ENCODE peak calls at places on chromosomes 11 and 22, in four cellular contexts. U is cardiac muscle cell, V is ovary, F is GM20000. Z is an unnamed sample.
A peak's percentile ranks its signal among the peaks of the same experiment; 100 is the strongest.

GRCh38 chr22:45284705-45285305 is at the start of gene UPK3A:
- DNase-seq in U (peak; percentile 10), F (peak; percentile 57), V (no peak), Z (peak; percentile 78)

GRCh38 chr11:75834728-75835127 is 19.7 kb downstream of the UVRAG start:
- DNase-seq in V (no peak), U (no peak), F (no peak), Z (no peak)

GRCh38 chr11:71082454-71082853 is 169.9 kb downstream of the SHANK2 start:
- DNase-seq in U (no peak), V (no peak), F (no peak), Z (no peak)

GRCh38 chr11:57460017-57460755 is at the start of gene RTN4RL2:
- DNase-seq in V (no peak), U (peak; percentile 62), F (peak; percentile 89), Z (peak; percentile 51)

GRCh38 chr11:6610591-6610990 is 1.4 kb downstream of the TAF10 start:
- DNase-seq in F (no peak), U (no peak), V (no peak), Z (no peak)

GRCh38 chr11:121249039-121249663 is 43.4 kb upstream of the SC5D start:
- DNase-seq in U (peak; percentile 56), F (peak; percentile 63), V (peak; percentile 31), Z (no peak)

GRCh38 chr11:102341844-102342318 is 5.1 kb upstream of the BIRC2 start:
- DNase-seq in U (peak; percentile 89), F (peak; percentile 65), V (peak; percentile 81), Z (peak; percentile 49)

GRCh38 chr11:19820100-19820499 is 107.5 kb downstream of the NAV2 start:
- DNase-seq in V (no peak), F (no peak), U (peak; percentile 42), Z (no peak)

GRCh38 chr22:17104336-17104935 is 16.7 kb downstream of the TMEM121B start:
- DNase-seq in U (no peak), V (no peak), F (no peak), Z (no peak)

GRCh38 chr22:27212617-27213177 is 555.3 kb downstream of the MIAT start:
- DNase-seq in U (peak; percentile 100), F (no peak), V (peak; percentile 90), Z (no peak)

GRCh38 chr11:104073950-104074349 is 37.5 kb downstream of the DDI1 start:
- DNase-seq in V (no peak), U (no peak), F (peak; percentile 3), Z (no peak)

GRCh38 chr11:40841231-40841630 is 618.2 kb downstream of the LRRC4C start:
- DNase-seq in V (no peak), F (no peak), U (no peak), Z (no peak)

GRCh38 chr11:134754196-134754822 is 342.3 kb upstream of the B3GAT1 start:
- DNase-seq in U (no peak), F (no peak), V (no peak), Z (no peak)

GRCh38 chr11:123020968-123021367 is 39.3 kb upstream of the BSX start:
- DNase-seq in U (peak; percentile 74), V (no peak), F (peak; percentile 73), Z (no peak)

GRCh38 chr11:119729581-119730346 is 764 bp upstream of the NECTIN1 start:
- DNase-seq in U (peak; percentile 89), V (peak; percentile 59), F (peak; percentile 60), Z (no peak)

GRCh38 chr11:45815747-45816146 is 10.8 kb downstream of the SLC35C1 start:
- DNase-seq in U (peak; percentile 41), F (no peak), V (no peak), Z (no peak)

GRCh38 chr11:126076641-126077040 is 14.0 kb upstream of the CDON start:
- DNase-seq in V (no peak), F (no peak), U (no peak), Z (no peak)

GRCh38 chr11:90204832-90205646 is 17.8 kb downstream of the CHORDC1 start:
- DNase-seq in V (no peak), F (peak; percentile 34), U (peak; percentile 76), Z (no peak)

GRCh38 chr22:43099095-43099494 is 9.9 kb upstream of the TTLL1 start:
- DNase-seq in U (no peak), F (no peak), V (no peak), Z (no peak)

GRCh38 chr11:121553806-121554205 is 101.0 kb upstream of the SORL1-AS1 start:
- DNase-seq in U (peak; percentile 22), V (peak; percentile 44), F (no peak), Z (no peak)

GRCh38 chr22:26565181-26565580 is 24.8 kb downstream of the TPST2 start:
- DNase-seq in U (no peak), F (no peak), V (no peak), Z (no peak)

GRCh38 chr11:61702701-61703312 is 22.6 kb downstream of the DAGLA start:
- DNase-seq in F (no peak), U (no peak), V (no peak), Z (no peak)

GRCh38 chr11:61266602-61267001 is 25.6 kb downstream of the PGA5 start:
- DNase-seq in V (no peak), F (no peak), U (no peak), Z (no peak)

GRCh38 chr22:19870153-19871022 is 15.7 kb upstream of the GNB1L start:
- DNase-seq in F (no peak), U (no peak), V (peak; percentile 13), Z (no peak)

GRCh38 chr22:27107824-27108223 is 450.4 kb downstream of the MIAT start:
- DNase-seq in U (peak; percentile 96), V (peak; percentile 78), F (no peak), Z (no peak)

GRCh38 chr11:95593101-95593500 is 196.5 kb downstream of the FAM76B start:
- DNase-seq in V (no peak), F (no peak), U (peak; percentile 35), Z (no peak)

GRCh38 chr11:86491048-86491447 is 116.4 kb downstream of the CCDC81 start:
- DNase-seq in F (no peak), U (no peak), V (no peak), Z (no peak)

GRCh38 chr11:35617687-35618496 is at the start of gene FJX1:
- DNase-seq in U (peak; percentile 92), V (peak; percentile 73), F (peak; percentile 87), Z (peak; percentile 48)

GRCh38 chr11:21511835-21512440 is 680.9 kb upstream of the ANO5 start:
- DNase-seq in U (peak; percentile 44), V (peak; percentile 14), F (peak; percentile 20), Z (peak; percentile 62)

GRCh38 chr11:44595964-44596381 is 30.5 kb downstream of the CD82 start:
- DNase-seq in V (peak; percentile 67), U (peak; percentile 46), F (no peak), Z (no peak)

DNA sequence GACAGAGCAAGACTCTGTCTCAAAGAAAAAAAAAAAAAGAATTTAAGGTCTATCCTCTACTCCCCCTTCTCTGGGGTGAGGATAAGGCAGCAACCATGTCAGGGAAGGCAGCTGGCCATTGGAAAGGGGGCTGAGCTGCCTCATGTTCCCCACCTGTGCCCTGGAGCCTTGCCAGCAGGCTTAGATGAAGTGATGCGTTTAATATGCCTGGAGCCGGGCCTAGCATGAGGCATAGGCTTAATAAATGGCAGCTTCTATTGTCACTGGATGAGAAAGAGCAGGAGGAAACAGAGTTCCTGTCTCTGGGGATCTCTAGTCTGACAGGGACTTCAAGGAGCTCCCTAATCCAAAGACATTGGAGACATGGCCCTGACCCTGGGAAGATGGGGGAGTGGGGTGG is 3.2 kb upstream of the KCNE3 start:
- DNase-seq in U (no peak), V (no peak), F (no peak), Z (no peak)
- TF ChIP-seq CTCF in U (no peak), V (no peak), F (no peak), Z (no peak)

GRCh38 chr11:12381875-12382274 is 4.5 kb downstream of the PARVA start:
- DNase-seq in U (no peak), V (no peak), F (no peak), Z (no peak)

GRCh38 chr11:12377824-12378593 is 638 bp downstream of the PARVA start:
- DNase-seq in V (peak; percentile 68), F (no peak), U (peak; percentile 87), Z (peak; percentile 65)

GRCh38 chr11:12380565-12381325 is 3.4 kb downstream of the PARVA start:
- DNase-seq in U (no peak), V (no peak), F (no peak), Z (no peak)

GRCh38 chr11:12376259-12376971 is 956 bp upstream of the PARVA start:
- DNase-seq in U (peak; percentile 90), V (peak; percentile 69), F (no peak), Z (no peak)

GRCh38 chr11:12377106-12377823 is at the start of gene PARVA:
- DNase-seq in F (no peak), U (peak; percentile 93), V (peak; percentile 72), Z (peak; percentile 60)
- TF ChIP-seq CTCF in F (no peak), U (no peak), V (no peak), Z (no peak)

DNA sequence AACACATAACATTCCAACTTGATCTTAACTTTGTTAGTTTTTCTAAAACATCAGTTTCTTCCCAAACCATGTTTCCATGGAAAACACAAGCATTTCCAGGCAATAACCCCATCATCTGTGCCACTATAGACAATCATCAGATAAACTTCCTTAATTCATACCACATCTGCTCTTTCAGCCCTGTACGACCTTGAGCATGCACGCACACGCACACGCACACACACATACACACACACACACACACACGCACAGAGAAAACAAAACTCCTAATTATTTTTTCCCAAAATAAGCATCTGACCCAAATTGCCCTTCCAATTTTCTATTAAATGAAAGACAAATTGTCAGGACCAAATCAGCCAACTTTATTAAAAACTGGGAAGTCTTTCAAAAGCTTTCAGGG is 14.8 kb downstream of the ADM start:
- DNase-seq in U (no peak), F (no peak), V (no peak), Z (no peak)
- TF ChIP-seq CTCF in U (no peak), F (no peak), V (no peak), Z (no peak)

GRCh38 chr22:37486224-37486845 is at the start of gene MFNG:
- DNase-seq in F (peak; percentile 94), V (peak; percentile 34), U (peak; percentile 25), Z (peak; percentile 24)
- TF ChIP-seq CTCF in F (no peak), V (no peak), U (no peak), Z (no peak)

Z was measured in progenitor cell of endocrine pancreas.